ENCODE peak calls at places on chromosome 13, in eight cellular contexts. S is right atrium auricular region; M is BE2C; U is ascending aorta; N is HFF-Myc; A is uterus; I is CD8-positive, alpha-beta T cell; Z is cardiac fibroblast. G is an unnamed sample.

GRCh38 chr13:37526710-37527446 is 71.7 kb downstream of the POSTN start:
- DNase-seq in S (no peak), M (no peak), U (no peak), N (no peak), A (no peak), I (no peak), Z (peak; percentile 69), G (no peak)

GRCh38 chr13:70391678-70392077 is 283.4 kb upstream of the KLHL1 start:
- DNase-seq in S (no peak), M (no peak), U (no peak), N (no peak), A (no peak), I (no peak), Z (no peak), G (no peak)

GRCh38 chr13:110521296-110521680 is 40.2 kb downstream of the RAB20 start:
- DNase-seq in S (no peak), M (no peak), U (no peak), N (no peak), A (no peak), I (no peak), Z (no peak), G (no peak)

GRCh38 chr13:23350009-23350408 is 83.5 kb downstream of the SACS start:
- DNase-seq in S (no peak), M (no peak), U (no peak), N (no peak), A (no peak), I (no peak), Z (no peak), G (no peak)

GRCh38 chr13:22278336-22278929 is 607.6 kb downstream of the FGF9 start:
- DNase-seq in S (no peak), M (no peak), U (peak; percentile 73), N (no peak), A (peak; percentile 28), I (peak; percentile 59), Z (peak; percentile 2), G (no peak)

GRCh38 chr13:49444517-49445395 is 682 bp downstream of the SETDB2 start:
- DNase-seq in S (peak; percentile 60), M (no peak), U (no peak), N (no peak), A (peak; percentile 39), I (peak; percentile 48), Z (peak; percentile 63), G (no peak)

GRCh38 chr13:109479534-109479933 is 306.8 kb downstream of the IRS2 start:
- DNase-seq in S (no peak), M (no peak), U (no peak), N (no peak), A (no peak), I (no peak), Z (no peak), G (no peak)

GRCh38 chr13:35697281-35697680 is 220.8 kb upstream of the MAB21L1 start:
- DNase-seq in S (no peak), M (no peak), U (no peak), N (no peak), A (no peak), I (no peak), Z (no peak), G (no peak)

GRCh38 chr13:68378294-68378693 is 1148.2 kb upstream of the PCDH9 start:
- DNase-seq in S (no peak), M (no peak), U (no peak), N (no peak), A (no peak), I (no peak), Z (no peak), G (no peak)

GRCh38 chr13:76872686-76873085 is 13.5 kb downstream of the KCTD12 start:
- DNase-seq in S (no peak), M (no peak), U (no peak), N (no peak), A (no peak), I (no peak), Z (no peak), G (no peak)

GRCh38 chr13:71712988-71713653 is 153.9 kb downstream of the DACH1 start:
- DNase-seq in S (no peak), M (peak; percentile 67), U (no peak), N (no peak), A (no peak), I (no peak), Z (peak; percentile 19), G (no peak)

GRCh38 chr13:73141292-73141771 is 82.5 kb downstream of the KLF5 start:
- DNase-seq in S (no peak), M (no peak), U (no peak), N (no peak), A (no peak), I (no peak), Z (peak; percentile 56), G (no peak)
- TF ChIP-seq CTCF in S (no peak), M (no peak), U (no peak), N (no peak), A (no peak), I (no peak), Z (no peak), G (no peak)

GRCh38 chr13:74162135-74162534 is 27.9 kb upstream of the KLF12 start:
- DNase-seq in S (no peak), M (no peak), U (no peak), N (no peak), A (no peak), I (no peak), Z (no peak), G (no peak)

GRCh38 chr13:74166286-74166685 is 32.1 kb upstream of the KLF12 start:
- DNase-seq in S (no peak), M (no peak), U (no peak), N (no peak), A (no peak), I (no peak), Z (no peak), G (no peak)

GRCh38 chr13:74158028-74158427 is 23.8 kb upstream of the KLF12 start:
- DNase-seq in S (no peak), M (no peak), U (no peak), N (no peak), A (no peak), I (no peak), Z (peak; percentile 26), G (no peak)

GRCh38 chr13:74158606-74159352 is 24.6 kb upstream of the KLF12 start:
- DNase-seq in S (no peak), M (no peak), U (no peak), N (no peak), A (no peak), I (no peak), Z (no peak), G (no peak)

DNA sequence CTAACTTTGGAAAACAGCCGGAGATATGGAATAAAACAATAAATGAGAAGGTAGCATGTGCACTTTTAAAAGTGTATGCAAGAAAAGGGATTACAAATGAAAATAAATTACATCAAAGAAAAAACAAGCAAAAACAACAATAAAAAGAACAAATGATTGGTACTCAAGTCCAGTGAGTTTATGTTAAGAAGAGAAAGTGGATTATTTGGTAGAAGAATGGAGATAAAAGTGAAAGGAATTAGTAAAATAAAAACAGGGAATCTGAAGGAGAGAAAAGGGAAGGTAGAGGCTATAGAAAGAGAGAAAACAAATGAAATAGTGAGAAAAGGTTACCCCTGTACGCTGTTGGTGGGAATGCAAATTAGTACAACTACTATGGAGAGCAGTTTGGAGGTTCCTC is 28.6 kb upstream of the KLF12 start:
- DNase-seq in S (no peak), M (no peak), U (no peak), N (no peak), A (no peak), I (no peak), Z (no peak), G (no peak)
- H3K4me3 ChIP-seq in S (no peak overlapping the region), M (no peak overlapping the region), U (no peak overlapping the region), N (no peak overlapping the region), A (no peak overlapping the region), I (no peak overlapping the region), Z (no peak overlapping the region), G (no peak overlapping the region)

GRCh38 chr13:93234459-93234858 is 7.9 kb downstream of the GPC6 start:
- DNase-seq in S (no peak), M (no peak), U (no peak), N (no peak), A (no peak), I (no peak), Z (no peak), G (no peak)

GRCh38 chr13:93235258-93236015 is 8.8 kb downstream of the GPC6 start:
- DNase-seq in S (no peak), M (no peak), U (no peak), N (no peak), A (no peak), I (no peak), Z (peak; percentile 51), G (no peak)

GRCh38 chr13:93231867-93232266 is 5.3 kb downstream of the GPC6 start:
- DNase-seq in S (no peak), M (no peak), U (no peak), N (no peak), A (no peak), I (no peak), Z (peak; percentile 18), G (no peak)

GRCh38 chr13:93230466-93230865 is 3.9 kb downstream of the GPC6 start:
- DNase-seq in S (no peak), M (no peak), U (no peak), N (no peak), A (no peak), I (no peak), Z (peak; percentile 83), G (no peak)

DNA sequence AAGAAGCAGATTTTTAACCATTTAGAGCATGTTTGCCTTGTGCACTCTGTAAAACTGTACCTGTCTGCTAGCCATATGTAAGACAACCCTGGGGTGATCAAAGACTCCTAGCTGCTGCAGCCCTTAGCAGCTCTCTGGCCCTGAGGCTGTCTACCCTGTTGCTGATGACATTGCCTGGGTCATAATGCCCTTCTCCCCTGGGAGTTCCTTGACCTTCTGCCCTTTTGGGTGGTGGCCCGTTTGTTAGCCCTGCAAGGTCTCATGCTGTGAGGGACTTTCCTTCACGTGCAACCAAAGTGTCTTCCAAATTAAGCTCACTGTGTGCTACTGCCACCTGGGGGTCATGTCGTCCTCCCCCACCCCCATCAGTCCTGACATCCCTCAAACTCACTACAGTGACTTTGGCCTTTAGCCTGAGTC is 7.4 kb downstream of the GPC6 start:
- DNase-seq in S (no peak), M (no peak), U (no peak), N (no peak), A (no peak), I (no peak), Z (no peak), G (no peak)
- TF ChIP-seq CTCF in S (no peak), M (peak; percentile 48), U (no peak), N (peak; percentile 11), A (no peak), I (no peak), Z (no peak), G (no peak)

GRCh38 chr13:46178821-46179220 is 3.2 kb downstream of the LCP1 start:
- DNase-seq in S (no peak), M (no peak), U (no peak), N (no peak), A (no peak), I (no peak), Z (no peak), G (no peak)

GRCh38 chr13:46173656-46174055 is 8.3 kb downstream of the LCP1 start:
- DNase-seq in S (no peak), M (no peak), U (no peak), N (no peak), A (no peak), I (no peak), Z (no peak), G (no peak)

GRCh38 chr13:46178143-46178542 is 3.8 kb downstream of the LCP1 start:
- DNase-seq in S (no peak), M (no peak), U (no peak), N (no peak), A (no peak), I (no peak), Z (no peak), G (no peak)

GRCh38 chr13:46179576-46180368 is 2.2 kb downstream of the LCP1 start:
- DNase-seq in S (no peak), M (no peak), U (no peak), N (no peak), A (no peak), I (peak; percentile 84), Z (no peak), G (no peak)

GRCh38 chr13:46176756-46177155 is 5.2 kb downstream of the LCP1 start:
- DNase-seq in S (no peak), M (no peak), U (no peak), N (no peak), A (no peak), I (no peak), Z (no peak), G (no peak)
- H3K4me3 ChIP-seq in S (no peak overlapping the region), M (no peak overlapping the region), U (no peak overlapping the region), N (no peak overlapping the region), A (no peak overlapping the region), I (peak overlapping the region; percentile 40), Z (no peak overlapping the region), G (peak overlapping the region; percentile 17)

G was measured in coronary artery.